ENCODE peak calls at places on chromosomes 11 and 22, in five cellular contexts. J is CD8-positive, alpha-beta T cell; Z is GM23338; Y is Peyer's patch; M is CD8-positive, alpha-beta memory T cell. U is an unnamed sample. For H3K4me1, the result is how much of the 10 kb centered on the place peaks cover.

GRCh38 chr22:30421695-30422480 is 3.7 kb upstream of the MTFP1 start:
- DNase-seq in J (no peak), Z (no peak), Y (no peak), M (no peak), U (peak)

GRCh38 chr22:31321421-31321820 is 24.7 kb downstream of the PATZ1 start:
- DNase-seq in J (no peak), Z (no peak), Y (no peak), M (no peak), U (no peak)

GRCh38 chr11:48055292-48056132 is 75.2 kb downstream of the PTPRJ start:
- DNase-seq in J (peak), Z (peak), Y (no peak), M (peak), U (peak)

GRCh38 chr22:29830585-29830984 is 7.5 kb downstream of the ASCC2 start:
- DNase-seq in J (no peak), Z (no peak), Y (no peak), M (no peak), U (no peak)

GRCh38 chr22:19501897-19502447 is 22.2 kb downstream of the CLDN5 start:
- DNase-seq in J (no peak), Z (no peak), Y (no peak), M (no peak), U (no peak)

GRCh38 chr11:2093575-2094353 is 45.4 kb downstream of the IGF2 start:
- DNase-seq in J (no peak), Z (no peak), Y (no peak), M (no peak), U (peak)

GRCh38 chr11:6962673-6963072 is 36.4 kb downstream of the ZNF215 start:
- DNase-seq in J (no peak), Z (no peak), Y (no peak), M (no peak), U (no peak)

GRCh38 chr22:39773976-39774539 is 119.5 kb downstream of the ENTHD1 start:
- DNase-seq in J (no peak), Z (no peak), Y (no peak), M (no peak), U (no peak)

GRCh38 chr22:29842740-29843139 is 4.7 kb upstream of the ASCC2 start:
- DNase-seq in J (no peak), Z (no peak), Y (no peak), M (no peak), U (no peak)

GRCh38 chr11:62217191-62217748 is 8.8 kb downstream of the SCGB2A1 start:
- DNase-seq in J (no peak), Z (peak), Y (no peak), M (no peak), U (no peak)

GRCh38 chr22:36332623-36333331 is 55.0 kb downstream of the MYH9 start:
- DNase-seq in J (peak), Z (no peak), Y (no peak), M (peak), U (no peak)

GRCh38 chr11:2217211-2218081 is 45.8 kb upstream of the TH start:
- DNase-seq in J (peak), Z (no peak), Y (peak), M (no peak), U (no peak)

GRCh38 chr11:133892126-133892525 is 46.8 kb upstream of the SPATA19 start:
- DNase-seq in J (no peak), Z (no peak), Y (no peak), M (no peak), U (no peak)

GRCh38 chr11:21427750-21428149 is 758.4 kb downstream of the NELL1 start:
- DNase-seq in J (no peak), Z (no peak), Y (no peak), M (no peak), U (no peak)

GRCh38 chr22:39463931-39464390 is 7.1 kb downstream of the MGAT3 start:
- DNase-seq in J (no peak), Z (no peak), Y (peak), M (no peak), U (peak)

GRCh38 chr11:47327025-47327424 is 25.5 kb downstream of the MYBPC3 start:
- DNase-seq in J (no peak), Z (no peak), Y (no peak), M (no peak), U (no peak)

GRCh38 chr11:6576471-6577373 is 26.7 kb downstream of the RRP8 start:
- DNase-seq in J (no peak), Z (peak), Y (no peak), M (no peak), U (no peak)

GRCh38 chr11:105070221-105070789 is 25.2 kb upstream of the CARD16 start:
- DNase-seq in J (no peak), Z (no peak), Y (no peak), M (no peak), U (no peak)

GRCh38 chr11:6219359-6219758 is 14.0 kb downstream of the C11orf42 start:
- DNase-seq in J (no peak), Z (no peak), Y (no peak), M (no peak), U (no peak)

GRCh38 chr11:62512961-62513360 is 33.6 kb downstream of the AHNAK start:
- DNase-seq in J (no peak), Z (no peak), Y (no peak), M (no peak), U (no peak)

GRCh38 chr11:57504511-57504910 is 11.0 kb downstream of the SLC43A1 start:
- DNase-seq in J (no peak), Z (no peak), Y (no peak), M (no peak), U (no peak)

GRCh38 chr22:23179381-23180294 is 671 bp upstream of the BCR start:
- DNase-seq in J (no peak), Z (peak), Y (no peak), M (no peak), U (peak)

GRCh38 chr11:78688460-78688859 is 113.8 kb upstream of the NARS2 start:
- DNase-seq in J (no peak), Z (peak), Y (no peak), M (no peak), U (no peak)

GRCh38 chr11:23078289-23078971 is 218.2 kb upstream of the CCDC179 start:
- DNase-seq in J (no peak), Z (no peak), Y (no peak), M (no peak), U (no peak)

DNA sequence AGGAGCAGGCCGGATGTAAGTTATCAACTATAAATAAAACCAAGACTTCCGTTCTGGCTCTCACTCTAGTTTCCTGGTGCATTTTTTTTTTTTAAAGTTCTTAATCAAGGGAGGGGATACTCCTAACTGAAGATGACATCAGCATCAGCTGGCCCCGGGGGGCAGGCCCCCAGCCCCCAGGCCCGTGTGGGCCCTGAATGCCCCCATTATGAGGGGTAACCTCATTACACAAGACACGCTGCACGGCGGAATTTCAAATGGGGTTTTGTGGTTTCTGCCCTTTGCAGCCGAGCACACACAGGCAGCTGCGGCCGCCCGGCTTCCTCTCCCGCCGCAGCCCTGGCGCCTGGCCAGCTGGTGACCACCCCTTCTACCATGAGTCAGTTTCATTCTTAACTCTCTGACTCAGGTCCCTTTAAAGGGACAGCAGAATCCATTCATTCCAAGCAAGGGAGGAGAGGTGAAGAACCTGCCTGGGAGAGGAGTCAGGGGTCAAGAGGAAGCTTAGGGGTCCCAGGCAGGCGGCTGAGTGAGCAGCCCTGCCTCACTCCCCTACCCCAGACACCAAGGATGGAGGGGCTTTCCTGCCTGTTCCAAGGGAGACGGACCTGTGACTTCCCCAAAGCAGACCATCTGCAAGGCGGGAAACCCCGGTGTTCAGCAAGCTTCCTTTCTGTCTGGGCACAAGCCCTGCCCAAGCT is 3.4 kb downstream of the MYEOV start:
- DNase-seq in J (peak), Z (no peak), Y (peak), M (peak), U (peak)
- H3K4me3 ChIP-seq in J (peak), Z (no peak), Y (peak), M (peak), U (peak)

DNA sequence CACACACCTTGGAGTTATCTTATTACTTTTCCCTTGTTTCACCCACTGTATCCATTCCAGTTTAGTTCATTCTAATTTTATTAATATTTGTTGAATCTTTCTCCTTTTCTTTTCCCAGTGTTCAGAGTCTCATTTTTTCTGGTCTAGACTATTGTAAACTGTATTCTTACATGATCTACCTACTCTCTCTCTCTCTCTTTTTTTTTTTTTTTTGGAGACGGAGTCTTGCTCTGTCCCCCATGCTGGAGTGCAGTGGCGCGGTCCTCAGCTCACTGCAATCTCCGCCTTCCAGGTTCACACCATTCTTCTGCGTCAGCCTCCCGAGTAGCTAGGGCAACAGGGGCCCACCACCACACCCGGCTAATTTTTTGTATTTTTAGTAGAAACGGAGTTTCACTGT is 2.1 kb downstream of the ANKRD42 start:
- DNase-seq in J (no peak), Z (no peak), Y (no peak), M (no peak), U (no peak)
- H3K4me1 ChIP-seq in J (under half), Z (under half), Y (under half), M (under half), U (under half)

GRCh38 chr22:26995222-26995621 is 337.8 kb downstream of the MIAT start:
- DNase-seq in J (no peak), Z (no peak), Y (no peak), M (no peak), U (no peak)
- H3K4me3 ChIP-seq in J (no peak), Z (no peak), Y (no peak), M (no peak), U (no peak)

DNA sequence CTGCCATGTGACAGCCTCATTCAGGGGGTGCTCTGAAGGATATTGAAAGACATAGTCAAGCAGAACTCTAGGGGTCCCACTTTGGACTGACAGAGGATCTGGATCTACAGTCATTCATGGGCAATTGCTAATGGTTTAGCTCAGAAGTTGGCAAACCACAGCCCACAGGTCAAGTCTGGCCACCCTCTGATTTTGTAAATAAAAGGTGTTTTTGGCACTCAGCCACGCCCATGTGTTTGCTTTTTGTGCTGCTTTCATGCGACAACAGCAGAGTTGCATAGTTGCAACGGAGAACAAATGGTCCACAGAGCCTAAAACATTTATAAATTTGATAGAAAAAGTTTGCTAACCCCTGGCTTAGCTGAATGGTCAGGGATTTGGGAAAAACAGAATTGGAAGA is 41.7 kb downstream of the RPS6KA4 start:
- DNase-seq in J (no peak), Z (no peak), Y (no peak), M (no peak), U (no peak)
- H3K4me1 ChIP-seq in J (under half), Z (under half), Y (under half), M (under half), U (under half)

DNA sequence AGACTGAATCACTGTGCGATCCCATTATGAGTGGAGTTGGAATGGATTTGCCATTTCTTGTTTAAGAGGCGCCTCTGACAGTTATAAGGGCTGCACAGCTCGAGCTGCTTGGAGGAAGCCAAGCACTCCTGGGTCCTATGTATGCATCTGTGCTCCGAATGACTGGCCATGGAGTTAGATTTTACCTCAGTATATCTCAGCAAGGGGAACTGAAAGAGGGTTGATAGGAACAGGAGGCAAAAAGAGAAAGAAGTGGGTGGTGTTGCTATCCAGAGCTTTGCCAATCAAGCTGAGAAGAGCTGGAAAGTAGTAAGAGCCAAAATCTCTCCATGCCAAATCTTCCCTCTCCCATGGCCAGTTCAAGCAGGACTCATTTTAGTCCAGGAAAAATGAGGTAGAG is 632.0 kb upstream of the KIRREL3 start:
- DNase-seq in J (no peak), Z (no peak), Y (no peak), M (no peak), U (no peak)
- H3K4me3 ChIP-seq in J (no peak), Z (no peak), Y (no peak), M (no peak), U (no peak)

DNA sequence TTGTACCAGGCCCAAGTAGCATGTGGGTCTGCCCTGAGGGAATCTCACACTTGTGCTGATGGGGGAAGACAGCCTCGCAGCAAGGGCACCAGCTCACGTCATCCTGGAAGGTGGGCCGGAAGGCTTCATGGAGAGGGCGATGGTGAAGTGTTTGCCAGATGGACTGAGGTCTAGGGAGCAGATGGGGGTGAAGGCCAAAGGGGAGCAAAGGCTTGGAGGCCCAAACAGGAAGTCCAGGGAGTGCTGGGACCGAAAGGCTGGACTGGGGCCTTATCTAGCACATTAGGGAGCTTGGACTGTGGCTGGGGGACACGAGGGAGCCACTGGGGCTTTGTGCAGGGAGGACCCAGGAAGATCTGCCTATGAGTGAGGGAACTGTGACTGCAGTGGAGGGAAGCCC is 1.2 kb upstream of the TNFRSF13C start:
- DNase-seq in J (no peak), Z (no peak), Y (no peak), M (no peak), U (no peak)
- H3K4me1 ChIP-seq in J (under half), Z (under half), Y (under half), M (under half), U (under half)

GRCh38 chr11:131912127-131912526 is 541.7 kb downstream of the NTM start:
- DNase-seq in J (no peak), Z (no peak), Y (no peak), M (no peak), U (no peak)

GRCh38 chr11:131907371-131907770 is 537.0 kb downstream of the NTM start:
- DNase-seq in J (no peak), Z (no peak), Y (no peak), M (no peak), U (no peak)

GRCh38 chr11:131910491-131911387 is 540.3 kb downstream of the NTM start:
- DNase-seq in J (no peak), Z (peak), Y (no peak), M (no peak), U (peak)

GRCh38 chr11:131908316-131908715 is 537.9 kb downstream of the NTM start:
- DNase-seq in J (no peak), Z (no peak), Y (no peak), M (no peak), U (no peak)

DNA sequence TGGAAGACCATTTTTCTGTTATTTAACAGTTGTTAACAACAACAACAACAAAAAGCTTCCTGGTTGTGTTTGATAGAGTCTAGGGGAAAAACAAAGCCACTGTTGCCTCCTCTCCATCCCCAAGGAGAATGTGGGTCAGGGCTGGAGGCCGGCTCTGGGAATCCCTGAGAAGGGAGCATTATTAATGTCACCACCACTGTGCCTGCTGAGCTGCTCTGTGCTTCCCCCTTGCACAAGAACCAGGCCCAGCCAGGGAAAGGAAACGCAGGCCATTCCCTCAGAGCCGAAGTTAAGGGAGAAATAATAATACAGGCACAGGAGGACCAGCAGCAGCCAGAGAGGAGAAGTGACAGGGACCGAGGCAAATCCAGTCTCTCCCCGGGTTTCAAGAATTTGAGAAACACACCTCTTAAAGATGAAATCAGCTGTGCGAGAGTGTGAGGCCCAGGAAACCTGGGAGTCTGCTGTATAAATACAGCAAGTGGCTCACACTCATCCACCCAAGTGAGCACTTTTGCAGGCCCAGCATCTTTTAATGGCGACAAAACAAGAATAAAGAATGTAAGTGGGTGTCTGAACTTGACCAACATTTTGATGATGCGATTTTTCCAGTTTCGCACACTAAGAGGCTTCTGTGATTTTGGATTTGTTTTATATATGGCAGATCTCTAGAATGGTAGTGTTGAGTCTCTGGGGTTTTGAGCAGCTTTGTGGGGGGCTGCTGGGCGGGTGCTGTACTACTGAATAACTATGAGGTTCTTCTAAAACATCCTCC is 539.2 kb downstream of the NTM start:
- DNase-seq in J (no peak), Z (no peak), Y (no peak), M (no peak), U (no peak)
- H3K4me3 ChIP-seq in J (no peak), Z (peak), Y (no peak), M (no peak), U (no peak)

GRCh38 chr22:45779351-45779750 is 107.7 kb downstream of the ATXN10 start:
- DNase-seq in J (no peak), Z (no peak), Y (no peak), M (no peak), U (no peak)

GRCh38 chr22:45776313-45776585 is 104.6 kb downstream of the ATXN10 start:
- DNase-seq in J (no peak), Z (no peak), Y (no peak), M (no peak), U (no peak)

GRCh38 chr22:45775569-45776312 is 104.1 kb downstream of the ATXN10 start:
- DNase-seq in J (no peak), Z (no peak), Y (no peak), M (no peak), U (no peak)

GRCh38 chr22:45777852-45778172 is 106.2 kb downstream of the ATXN10 start:
- DNase-seq in J (no peak), Z (no peak), Y (no peak), M (no peak), U (no peak)

GRCh38 chr22:45777046-45777851 is 105.6 kb downstream of the ATXN10 start:
- DNase-seq in J (no peak), Z (no peak), Y (no peak), M (no peak), U (no peak)
- H3K4me1 ChIP-seq in J (under half), Z (under half), Y (under half), M (under half), U (under half)

DNA sequence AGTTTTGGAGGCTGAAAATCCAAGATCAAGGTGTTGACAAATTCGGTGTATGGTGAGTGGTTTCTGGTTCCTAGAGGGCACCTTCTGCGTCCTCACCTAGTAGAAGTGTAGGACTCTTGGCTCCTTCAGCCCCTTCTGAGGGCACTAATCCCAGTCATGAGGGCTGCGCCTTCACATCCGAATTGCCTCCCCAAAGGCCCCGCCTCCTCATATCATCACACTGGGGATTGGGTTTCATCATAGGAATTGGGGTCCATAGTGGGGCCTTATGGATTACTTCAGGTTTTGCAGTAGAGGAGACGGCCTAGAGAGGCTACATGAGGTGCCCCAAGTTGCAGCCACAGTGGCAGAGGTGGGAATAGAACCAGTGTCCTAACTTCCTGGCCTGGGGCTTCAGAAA is 87.1 kb downstream of the CEP164 start:
- DNase-seq in J (no peak), Z (no peak), Y (no peak), M (no peak), U (peak)
- H3K4me3 ChIP-seq in J (no peak), Z (no peak), Y (no peak), M (no peak), U (no peak)

GRCh38 chr22:27863001-27863400 is 56.1 kb downstream of the PITPNB start:
- DNase-seq in J (no peak), Z (no peak), Y (no peak), M (no peak), U (no peak)
- H3K4me1 ChIP-seq in J (under half), Z (under half), Y (under half), M (under half), U (under half)

U was measured in kidney.